ENCODE peak calls at places on chromosomes 12 and 14, in four cellular contexts. W is body of pancreas, A is uterus, Z is esophagus squamous epithelium. G is an unnamed sample.

GRCh38 chr12:70467908-70468733 is 102.0 kb downstream of the KCNMB4 start:
- DNase-seq in W (no peak), A (no peak), Z (no peak), G (no peak)

GRCh38 chr12:79367016-79367575 is 323.7 kb downstream of the PAWR start:
- DNase-seq in W (no peak), Z (no peak), A (no peak), G (no peak)

GRCh38 chr14:103584326-103584915 is 21.7 kb downstream of the COA8 start:
- DNase-seq in Z (no peak), W (no peak), A (no peak), G (no peak)

GRCh38 chr12:118187746-118188390 is 51.9 kb downstream of the PEBP1 start:
- DNase-seq in A (no peak), W (no peak), Z (no peak), G (no peak)

GRCh38 chr12:53798575-53798974 is 46.8 kb upstream of the CISTR start:
- DNase-seq in Z (no peak), W (no peak), A (no peak), G (no peak)

GRCh38 chr14:105085766-105086165 is 20.5 kb upstream of the GPR132 start:
- DNase-seq in W (no peak), Z (no peak), A (no peak), G (no peak)

GRCh38 chr12:90407841-90408240 is 547.1 kb downstream of the CCER1 start:
- DNase-seq in Z (no peak), A (no peak), W (no peak), G (no peak)

GRCh38 chr12:89671469-89671868 is 37.2 kb downstream of the ATP2B1 start:
- DNase-seq in A (no peak), W (no peak), Z (no peak), G (no peak)

GRCh38 chr12:132538336-132539015 is 48.5 kb downstream of the FBRSL1 start:
- DNase-seq in Z (no peak), A (no peak), W (no peak), G (no peak)

GRCh38 chr14:67583711-67584644 is 16.1 kb downstream of the PIGH start:
- DNase-seq in W (peak; percentile 60), A (peak; percentile 45), Z (no peak), G (no peak)

GRCh38 chr12:1644523-1645438 is 15.8 kb downstream of the WNT5B start:
- DNase-seq in Z (no peak), A (peak; percentile 71), W (peak; percentile 74), G (no peak)

GRCh38 chr14:96054661-96055060 is 15.5 kb downstream of the C14orf132 start:
- DNase-seq in A (no peak), W (no peak), Z (no peak), G (no peak)

GRCh38 chr12:58341791-58342190 is 400.4 kb downstream of the ATP23 start:
- DNase-seq in A (no peak), Z (no peak), W (no peak), G (no peak)
- TF ChIP-seq POLR2A in A (no peak), Z (no peak), W (no peak), G (no peak)

GRCh38 chr12:2750185-2750584 is 44.6 kb upstream of the FKBP4 start:
- DNase-seq in A (no peak), W (no peak), Z (no peak), G (no peak)
- TF ChIP-seq CTCF in A (no peak), W (no peak), Z (no peak), G (no peak)

GRCh38 chr14:101334656-101335055 is 226.6 kb upstream of the DIO3 start:
- DNase-seq in A (no peak), W (no peak), Z (no peak), G (no peak)
- H3K4me3 ChIP-seq in A (no peak overlapping the region), W (no peak overlapping the region), Z (no peak overlapping the region), G (no peak overlapping the region)

DNA sequence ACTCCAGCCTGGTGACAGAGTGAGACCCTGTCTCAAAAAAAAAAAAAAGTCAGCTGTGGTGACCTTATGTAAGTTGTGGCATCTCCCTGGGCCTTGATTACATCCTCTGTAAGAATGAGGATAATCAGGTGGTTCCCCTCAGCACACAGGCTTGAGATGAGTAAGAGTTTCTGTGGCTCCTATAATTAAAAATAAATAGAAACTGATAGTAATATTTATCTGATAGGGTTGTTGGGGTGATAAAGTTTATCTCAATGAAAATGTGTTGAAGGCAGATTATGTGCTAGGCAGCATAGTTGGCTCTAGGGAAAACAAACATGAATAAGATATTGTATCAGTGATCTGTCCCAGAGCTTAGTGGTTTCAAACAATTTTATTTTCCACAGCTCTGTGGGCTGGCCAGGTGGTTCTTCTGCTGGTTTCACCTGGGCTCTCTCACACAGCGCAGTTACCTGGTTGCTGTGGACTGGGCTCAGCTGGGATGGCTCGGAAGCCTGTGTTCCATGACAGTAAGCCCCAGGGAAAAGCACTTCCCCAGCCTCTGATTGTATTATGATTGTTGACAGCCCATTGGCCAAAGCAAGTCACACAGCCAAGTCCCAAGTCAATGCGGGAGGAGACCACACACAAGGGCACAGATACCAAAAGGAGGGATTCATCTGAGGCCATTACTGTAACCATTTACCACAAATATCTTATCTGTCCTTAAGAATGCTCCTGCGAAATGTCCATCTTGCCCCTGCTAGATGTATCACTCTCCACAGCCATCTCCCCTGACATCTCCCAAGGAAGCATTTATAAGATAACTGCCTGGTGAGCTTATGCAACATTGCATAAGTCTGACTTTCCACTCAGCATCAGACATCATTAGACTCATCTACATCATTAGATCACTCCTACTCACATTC is 151.7 kb downstream of the NUAK1 start:
- DNase-seq in Z (no peak), A (no peak), W (peak; percentile 33), G (no peak)
- TF ChIP-seq POLR2A in Z (no peak), A (no peak), W (no peak), G (no peak)

DNA sequence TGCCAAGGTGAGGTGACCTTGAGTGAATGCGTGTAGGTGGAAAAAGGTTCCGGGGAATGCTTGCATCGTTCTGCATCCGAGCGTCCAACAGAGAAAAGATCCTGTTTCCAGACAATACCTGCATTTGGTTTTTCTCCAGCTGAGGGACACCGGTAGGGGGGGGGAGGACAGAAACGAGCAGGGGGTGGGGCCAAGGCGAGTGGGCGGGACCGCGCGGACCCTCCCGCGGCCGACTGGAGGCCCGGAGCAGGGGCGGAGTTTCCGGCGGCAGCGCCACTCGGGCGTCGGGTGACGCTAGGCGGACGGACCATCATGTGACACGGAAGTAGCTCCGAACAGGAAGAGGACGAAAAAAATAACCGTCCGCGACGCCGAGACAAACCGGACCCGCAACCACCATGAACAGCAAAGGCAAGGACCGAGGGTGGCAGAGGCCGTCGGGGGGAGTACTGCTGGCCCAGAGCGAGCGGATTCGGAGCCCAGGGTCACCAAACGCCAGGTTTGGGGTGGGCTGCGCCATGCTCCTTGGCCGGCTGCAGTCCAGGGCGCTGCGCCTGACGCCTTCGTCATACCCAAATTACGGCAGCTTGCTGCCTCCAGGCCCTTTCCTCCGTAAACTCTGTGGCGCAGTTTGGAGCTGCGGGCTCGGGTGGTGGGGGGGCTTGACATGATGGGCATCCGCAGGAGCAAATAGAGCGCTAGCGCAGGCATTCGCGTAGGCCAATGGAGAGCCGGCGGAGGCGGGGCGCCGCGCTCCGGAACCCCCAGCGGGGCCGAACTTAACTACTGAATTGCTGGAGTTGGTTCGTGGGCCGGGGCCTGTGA is at the start of gene DAZAP2:
- DNase-seq in Z (peak; percentile 76), W (peak; percentile 99), A (peak; percentile 96), G (peak; percentile 94)
- TF ChIP-seq CTCF in Z (no peak), W (peak; percentile 45), A (peak; percentile 25), G (no peak)